ENCODE peak calls at places on chromosome 5, in ten cellular contexts. A, H, B, Q, E, V, P, S, U and N are unnamed samples.

GRCh38 chr5:163506726-163507125 is 1.3 kb downstream of the MAT2B start:
- DNase-seq in A (no peak), H (peak; percentile 6), B (no peak), Q (no peak), E (no peak), V (no peak), P (peak; percentile 67), S (no peak), U (no peak), N (no peak)

GRCh38 chr5:2704111-2704510 is 47.4 kb downstream of the IRX2 start:
- DNase-seq in A (no peak), H (no peak), B (no peak), Q (no peak), E (no peak), V (no peak), P (no peak), S (no peak), U (no peak), N (no peak)

GRCh38 chr5:40191041-40191550 is 488.6 kb upstream of the PTGER4 start:
- DNase-seq in A (no peak), H (no peak), B (no peak), Q (no peak), E (no peak), V (no peak), P (no peak), S (no peak), U (no peak), N (no peak)

GRCh38 chr5:31133488-31133887 is 60.0 kb upstream of the CDH6 start:
- DNase-seq in A (no peak), H (peak; percentile 42), B (no peak), Q (no peak), E (no peak), V (no peak), P (peak; percentile 61), S (no peak), U (no peak), N (no peak)

GRCh38 chr5:132426525-132427138 is 57.1 kb downstream of the SLC22A5 start:
- DNase-seq in A (peak; percentile 50), H (peak; percentile 93), B (no peak), Q (peak; percentile 50), E (peak; percentile 78), V (peak; percentile 87), P (peak; percentile 97), S (peak; percentile 61), U (no peak), N (no peak)

GRCh38 chr5:132110195-132110594 is 36.6 kb downstream of the CSF2 start:
- DNase-seq in A (no peak), H (no peak), B (no peak), Q (no peak), E (no peak), V (no peak), P (no peak), S (no peak), U (no peak), N (no peak)

GRCh38 chr5:2138896-2139295 is 256.2 kb upstream of the IRX4 start:
- DNase-seq in A (no peak), H (no peak), B (no peak), Q (no peak), E (no peak), V (no peak), P (no peak), S (no peak), U (no peak), N (no peak)

GRCh38 chr5:59322058-59322457 is 571.5 kb downstream of the PDE4D start:
- DNase-seq in A (no peak), H (no peak), B (no peak), Q (no peak), E (no peak), V (no peak), P (no peak), S (no peak), U (no peak), N (no peak)

GRCh38 chr5:58999804-59000595 is 417.1 kb downstream of the RAB3C start:
- DNase-seq in A (no peak), H (no peak), B (no peak), Q (no peak), E (no peak), V (no peak), P (no peak), S (no peak), U (no peak), N (no peak)

GRCh38 chr5:126483156-126483555 is 59.9 kb downstream of the GRAMD2B start:
- DNase-seq in A (no peak), H (no peak), B (no peak), Q (no peak), E (no peak), V (no peak), P (peak; percentile 54), S (no peak), U (no peak), N (no peak)

GRCh38 chr5:135332519-135333150 is 66.4 kb downstream of the MACROH2A1 start:
- DNase-seq in A (no peak), H (peak; percentile 33), B (peak; percentile 54), Q (no peak), E (no peak), V (peak; percentile 56), P (peak; percentile 77), S (no peak), U (no peak), N (no peak)

GRCh38 chr5:15787676-15788075 is 287.7 kb downstream of the FBXL7 start:
- DNase-seq in A (no peak), H (no peak), B (no peak), Q (no peak), E (no peak), V (no peak), P (no peak), S (no peak), U (no peak), N (no peak)

GRCh38 chr5:175531361-175531760 is 53.0 kb downstream of the SFXN1 start:
- DNase-seq in A (no peak), H (no peak), B (no peak), Q (no peak), E (no peak), V (no peak), P (no peak), S (no peak), U (no peak), N (no peak)

GRCh38 chr5:64183956-64184355 is 18.3 kb downstream of the RNF180 start:
- DNase-seq in A (no peak), H (no peak), B (no peak), Q (no peak), E (no peak), V (no peak), P (no peak), S (no peak), U (no peak), N (no peak)

GRCh38 chr5:177131352-177131710 is 2.2 kb upstream of the NSD1 start:
- DNase-seq in A (no peak), H (no peak), B (no peak), Q (no peak), E (no peak), V (no peak), P (no peak), S (no peak), U (no peak), N (no peak)
- H3K4me3 ChIP-seq in A (no peak overlapping the region), H (no peak overlapping the region), B (no peak overlapping the region), Q (no peak overlapping the region), E (no peak overlapping the region), V (no peak overlapping the region), P (no peak overlapping the region), S (no peak overlapping the region), U (peak overlapping the region; percentile 94), N (peak overlapping the region; percentile 89)

GRCh38 chr5:78633710-78634109 is 14.9 kb downstream of the LHFPL2 start:
- DNase-seq in A (no peak), H (no peak), B (no peak), Q (no peak), E (no peak), V (no peak), P (peak; percentile 84), S (no peak), U (no peak), N (no peak)
- H3K36me3 ChIP-seq in A (no peaks in the 10 kb centered on the region), H (peaks cover 48% of the 10 kb centered on the region), B (peaks cover 31% of the 10 kb centered on the region), Q (no peaks in the 10 kb centered on the region), E (no peaks in the 10 kb centered on the region), V (peaks cover 66% of the 10 kb centered on the region), P (peaks cover 36% of the 10 kb centered on the region), S (no peaks in the 10 kb centered on the region), U (peaks cover 11% of the 10 kb centered on the region), N (peaks cover 4% of the 10 kb centered on the region)

GRCh38 chr5:124438390-124439380 is 307.8 kb downstream of the ZNF608 start:
- DNase-seq in A (no peak), H (no peak), B (no peak), Q (no peak), E (no peak), V (peak; percentile 74), P (no peak), S (no peak), U (peak; percentile 5), N (no peak)

GRCh38 chr5:124440471-124440870 is 306.0 kb downstream of the ZNF608 start:
- DNase-seq in A (no peak), H (no peak), B (no peak), Q (no peak), E (no peak), V (no peak), P (no peak), S (no peak), U (no peak), N (no peak)

GRCh38 chr5:124436294-124436693 is 310.1 kb downstream of the ZNF608 start:
- DNase-seq in A (no peak), H (peak; percentile 31), B (no peak), Q (no peak), E (no peak), V (no peak), P (peak; percentile 75), S (no peak), U (no peak), N (no peak)

GRCh38 chr5:124444147-124444775 is 302.2 kb downstream of the ZNF608 start:
- DNase-seq in A (no peak), H (no peak), B (peak; percentile 87), Q (no peak), E (no peak), V (peak; percentile 79), P (no peak), S (no peak), U (no peak), N (no peak)

GRCh38 chr5:124439609-124440008 is 306.8 kb downstream of the ZNF608 start:
- DNase-seq in A (no peak), H (no peak), B (no peak), Q (no peak), E (no peak), V (no peak), P (no peak), S (no peak), U (no peak), N (no peak)
- H3K27ac ChIP-seq in A (no peak overlapping the region), H (no peak overlapping the region), B (no peak overlapping the region), Q (no peak overlapping the region), E (no peak overlapping the region), V (peak overlapping the region; percentile 45), P (no peak overlapping the region), S (no peak overlapping the region), U (peak overlapping the region; percentile 46), N (no peak overlapping the region)

DNA sequence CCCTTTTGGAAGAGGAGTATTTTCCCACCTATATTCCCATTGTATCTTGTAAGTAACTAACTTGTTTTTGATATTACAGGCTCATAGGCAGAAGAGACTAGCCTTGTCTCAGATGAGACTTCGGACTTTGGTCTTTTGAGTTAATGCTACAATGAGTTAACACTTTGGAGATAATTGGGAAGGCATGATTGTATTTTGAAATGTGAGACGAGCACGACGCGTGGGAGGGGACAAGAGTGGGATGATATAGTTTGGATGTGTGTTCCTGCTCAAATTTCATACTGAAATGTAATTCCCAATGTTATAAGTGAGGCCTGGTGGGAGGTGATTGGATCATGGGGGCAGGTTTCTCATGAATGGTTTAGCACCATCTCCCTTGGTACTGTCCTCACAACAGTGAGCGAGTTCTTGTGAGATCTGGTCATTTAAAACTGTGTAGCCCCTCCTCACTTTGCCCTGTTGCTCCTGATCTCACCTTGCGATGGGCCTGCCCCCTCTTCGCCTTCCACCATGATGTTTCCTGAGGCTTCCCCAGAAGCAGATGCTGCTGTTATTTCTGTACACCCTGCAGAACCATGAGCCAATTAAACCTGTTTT is 721.5 kb upstream of the CTNND2 start:
- DNase-seq in A (no peak), H (no peak), B (no peak), Q (no peak), E (no peak), V (no peak), P (no peak), S (no peak), U (no peak), N (no peak)
- H3K4me3 ChIP-seq in A (no peak overlapping the region), H (no peak overlapping the region), B (no peak overlapping the region), Q (no peak overlapping the region), E (no peak overlapping the region), V (no peak overlapping the region), P (no peak overlapping the region), S (no peak overlapping the region), U (peak overlapping the region; percentile 76), N (peak overlapping the region; percentile 57)